ENCODE peak calls at places on chromosomes 3 and 15, in six cellular contexts. G, L, Y, R, Z and A are unnamed samples.

GRCh38 chr15:36263666-36264065 is 315.8 kb upstream of the CDIN1 start:
- DNase-seq in Z (no peak), L (no peak), G (no peak), R (no peak), Y (no peak), A (no peak)

GRCh38 chr3:150508401-150508800 is 37.9 kb downstream of the SERP1 start:
- DNase-seq in R (no peak), L (no peak), G (no peak), Z (no peak), Y (no peak), A (no peak)

GRCh38 chr15:73996939-73997338 is 2.4 kb downstream of the PML start:
- DNase-seq in Y (no peak), G (no peak), R (peak; percentile 44), Z (no peak), L (no peak), A (no peak)

GRCh38 chr3:59573911-59574310 is 524.1 kb upstream of the CFAP20DC start:
- DNase-seq in R (peak; percentile 18), G (no peak), Y (no peak), L (no peak), Z (no peak), A (peak; percentile 73)

GRCh38 chr3:171155122-171155700 is 128.7 kb upstream of the SLC2A2 start:
- DNase-seq in L (no peak), R (no peak), Z (no peak), Y (no peak), G (no peak), A (no peak)

GRCh38 chr15:31540633-31541032 is 214.0 kb downstream of the KLF13 start:
- DNase-seq in G (no peak), L (no peak), R (no peak), Y (no peak), Z (no peak), A (no peak)

GRCh38 chr3:146262711-146263110 is 11.8 kb upstream of the PLSCR4 start:
- DNase-seq in G (no peak), L (no peak), Z (no peak), R (no peak), Y (no peak), A (no peak)

GRCh38 chr3:145911016-145911415 is 250.0 kb downstream of the PLOD2 start:
- DNase-seq in Z (no peak), L (no peak), Y (no peak), R (no peak), G (no peak), A (no peak)

GRCh38 chr3:134327594-134327975 is 46.7 kb downstream of the AMOTL2 start:
- DNase-seq in R (no peak), Y (peak; percentile 67), L (no peak), Z (no peak), G (no peak), A (no peak)

GRCh38 chr15:60507596-60508424 is 28.9 kb upstream of the ICE2 start:
- DNase-seq in R (peak; percentile 50), Y (no peak), L (no peak), G (no peak), Z (no peak), A (peak; percentile 46)

GRCh38 chr15:70478251-70478990 is 284.9 kb downstream of the UACA start:
- DNase-seq in G (no peak), Y (no peak), R (no peak), Z (no peak), L (peak; percentile 59), A (no peak)

GRCh38 chr3:131397889-131398288 is 16.3 kb downstream of the NUDT16 start:
- DNase-seq in G (no peak), R (no peak), Y (no peak), L (no peak), Z (no peak), A (no peak)

GRCh38 chr3:38168151-38168987 is 3.0 kb downstream of the OXSR1 start:
- DNase-seq in Z (no peak), Y (no peak), L (no peak), G (no peak), R (no peak), A (no peak)

GRCh38 chr15:66826504-66826903 is 124.5 kb downstream of the SMAD6 start:
- DNase-seq in Z (no peak), L (no peak), G (no peak), R (no peak), Y (no peak), A (no peak)

GRCh38 chr3:101849714-101850326 is 506 bp downstream of the NFKBIZ start:
- DNase-seq in Y (peak; percentile 72), R (peak; percentile 24), G (peak; percentile 43), L (peak; percentile 76), Z (peak; percentile 21), A (peak; percentile 66)

GRCh38 chr3:99562138-99562537 is 76.3 kb upstream of the COL8A1 start:
- DNase-seq in Y (no peak), Z (no peak), L (no peak), G (no peak), R (no peak), A (no peak)

GRCh38 chr3:36678216-36679013 is 85.9 kb downstream of the DCLK3 start:
- DNase-seq in L (no peak), Y (no peak), R (no peak), G (no peak), Z (no peak), A (no peak)

GRCh38 chr15:90456236-90456635 is 68.2 kb downstream of the IQGAP1 start:
- DNase-seq in Z (no peak), L (no peak), Y (no peak), G (no peak), R (no peak), A (no peak)

GRCh38 chr15:99956022-99956775 is 223.0 kb upstream of the LYSMD4 start:
- DNase-seq in Y (no peak), L (no peak), G (no peak), Z (no peak), R (no peak), A (no peak)

GRCh38 chr15:74235962-74236361 is at the start of gene CCDC33:
- DNase-seq in R (no peak), Z (no peak), L (peak; percentile 64), Y (no peak), G (peak; percentile 64), A (no peak)

GRCh38 chr3:16595778-16596177 is 9.4 kb downstream of the DAZL start:
- DNase-seq in G (no peak), Z (no peak), L (no peak), Y (no peak), R (no peak), A (no peak)

GRCh38 chr3:112782481-112782880 is 64.2 kb downstream of the CD200R1L start:
- DNase-seq in G (no peak), R (no peak), Y (no peak), Z (no peak), L (no peak), A (no peak)

GRCh38 chr15:25860885-25861866 is 2.0 kb downstream of the ATP10A start:
- DNase-seq in R (no peak), Y (no peak), G (no peak), Z (no peak), L (no peak), A (no peak)

GRCh38 chr15:48177383-48177874 is 666 bp downstream of the MYEF2 start:
- DNase-seq in L (no peak), Z (no peak), R (peak; percentile 9), Y (no peak), G (no peak), A (peak; percentile 6)

GRCh38 chr3:12489832-12490231 is 5.6 kb downstream of the TSEN2 start:
- DNase-seq in G (no peak), L (no peak), R (no peak), Z (no peak), Y (no peak), A (peak; percentile 19)

GRCh38 chr3:50430950-50431435 is 71.7 kb upstream of the TMEM115 start:
- DNase-seq in G (no peak), Y (no peak), Z (no peak), R (no peak), L (no peak), A (no peak)

GRCh38 chr3:142232340-142232739 is 7.0 kb upstream of the GK5 start:
- DNase-seq in R (no peak), L (no peak), Y (no peak), G (no peak), Z (no peak), A (no peak)

GRCh38 chr3:117052356-117052755 is 342.8 kb downstream of the TUSC7 start:
- DNase-seq in G (no peak), R (no peak), Z (no peak), Y (no peak), L (no peak), A (no peak)

GRCh38 chr3:54891540-54891897 is 36.3 kb downstream of the LRTM1 start:
- DNase-seq in L (peak; percentile 73), G (peak; percentile 84), R (peak; percentile 83), Z (peak; percentile 17), Y (peak; percentile 91), A (peak; percentile 50)
- TF ChIP-seq CTCF in L (peak; percentile 52), G (no peak), R (peak; percentile 45), Z (peak; percentile 66), Y (peak; percentile 56), A (no peak)

GRCh38 chr3:123880998-123881561 is 3.1 kb downstream of the MYLK start:
- DNase-seq in L (no peak), R (no peak), Y (no peak), Z (no peak), G (no peak), A (no peak)
- H3K27ac ChIP-seq in L (no peak overlapping the region), R (no peak overlapping the region), Y (no peak overlapping the region), Z (no peak overlapping the region), G (no peak overlapping the region), A (no peak overlapping the region)

GRCh38 chr15:24766511-24767133 is 91.0 kb downstream of the NPAP1 start:
- DNase-seq in R (no peak), Y (no peak), Z (no peak), L (no peak), G (no peak), A (no peak)

GRCh38 chr15:24764375-24765171 is 89.0 kb downstream of the NPAP1 start:
- DNase-seq in G (no peak), Z (no peak), R (no peak), Y (no peak), L (no peak), A (no peak)

GRCh38 chr15:24760066-24760465 is 84.5 kb downstream of the NPAP1 start:
- DNase-seq in L (no peak), Z (no peak), R (no peak), Y (no peak), G (no peak), A (no peak)

GRCh38 chr15:24763891-24764290 is 88.3 kb downstream of the NPAP1 start:
- DNase-seq in Z (no peak), Y (no peak), R (no peak), L (no peak), G (no peak), A (no peak)

DNA sequence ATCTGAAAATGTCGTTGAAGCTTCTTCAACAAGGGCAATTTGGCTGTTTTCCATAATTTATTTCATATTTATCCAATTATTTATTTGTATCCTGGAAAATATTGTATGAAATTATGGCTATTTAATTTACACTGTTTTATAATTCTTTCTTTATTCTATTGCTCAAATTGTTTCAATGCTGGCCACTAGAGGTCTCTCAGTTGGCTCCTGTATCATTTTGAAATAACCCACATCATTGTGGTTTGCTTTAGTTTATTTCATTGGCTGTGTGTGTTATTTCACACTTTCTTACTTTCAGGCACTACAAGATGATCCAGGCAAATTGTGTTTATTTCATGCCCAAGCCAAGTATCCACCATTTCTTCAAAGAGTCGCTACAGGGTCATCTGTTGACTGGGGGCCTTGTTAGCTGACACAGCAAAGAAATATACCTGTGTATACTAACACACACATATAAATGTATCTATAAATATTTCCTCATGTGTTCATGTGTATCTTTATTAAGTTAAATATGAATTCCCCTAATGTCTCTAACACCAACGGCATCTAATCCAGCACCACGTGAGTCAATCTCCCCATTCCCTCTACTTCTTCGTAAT is 86.2 kb downstream of the NPAP1 start:
- DNase-seq in Y (no peak), Z (no peak), R (no peak), L (no peak), G (no peak), A (no peak)
- TF ChIP-seq CTCF in Y (no peak), Z (no peak), R (peak; percentile 47), L (peak; percentile 31), G (no peak), A (peak; percentile 52)

GRCh38 chr15:81161215-81161673 is 27.2 kb downstream of the CFAP161 start:
- DNase-seq in L (no peak), R (no peak), Y (no peak), G (no peak), Z (no peak), A (no peak)
- H3K27ac ChIP-seq in L (peak overlapping the region; percentile 62), R (peak overlapping the region; percentile 39), Y (peak overlapping the region; percentile 50), G (peak overlapping the region; percentile 17), Z (peak overlapping the region; percentile 52), A (no peak overlapping the region)